ENCODE peak calls at places on chromosomes 3 and 15, in nine cellular contexts. Y, A, O, K, Z, R, Q, N and X are unnamed samples.

GRCh38 chr3:72625616-72626337 is 222.5 kb downstream of the SHQ1 start:
- DNase-seq in R (peak; percentile 24), Z (no peak), N (no peak), Y (no peak), K (peak; percentile 6), Q (peak; percentile 58), A (no peak), O (no peak), X (no peak)

GRCh38 chr3:4712109-4712508 is 219.0 kb downstream of the ITPR1 start:
- DNase-seq in Y (no peak), K (no peak), R (no peak), Q (peak; percentile 52), Z (no peak), N (no peak), O (no peak), A (no peak), X (peak; percentile 78)

GRCh38 chr3:116256843-116257485 is 188.3 kb downstream of the LSAMP start:
- DNase-seq in Z (no peak), R (peak; percentile 17), A (no peak), N (no peak), K (no peak), Q (peak; percentile 60), Y (no peak), O (peak; percentile 54), X (no peak)

GRCh38 chr3:36489679-36490420 is 109.5 kb downstream of the STAC start:
- DNase-seq in Q (no peak), N (no peak), K (no peak), O (no peak), R (no peak), A (no peak), Y (no peak), Z (no peak), X (no peak)

GRCh38 chr3:81419196-81419595 is 342.2 kb downstream of the GBE1 start:
- DNase-seq in Q (peak; percentile 66), K (peak; percentile 1), Z (no peak), Y (no peak), R (no peak), O (peak; percentile 71), N (no peak), A (peak; percentile 9), X (no peak)

GRCh38 chr3:113002676-113003075 is 11.9 kb downstream of the GTPBP8 start:
- DNase-seq in Q (no peak), A (no peak), K (no peak), R (no peak), O (no peak), Z (no peak), N (no peak), Y (no peak), X (no peak)

GRCh38 chr3:81485444-81485865 is 276.0 kb downstream of the GBE1 start:
- DNase-seq in A (no peak), Z (no peak), K (no peak), Y (no peak), R (peak; percentile 75), N (no peak), O (peak; percentile 82), Q (peak; percentile 92), X (peak; percentile 45)

GRCh38 chr3:113498221-113499005 is 16.5 kb downstream of the SPICE1 start:
- DNase-seq in N (no peak), Y (no peak), R (no peak), O (peak; percentile 74), K (no peak), A (no peak), Z (no peak), Q (peak; percentile 61), X (peak; percentile 24)

GRCh38 chr15:66588537-66588936 is 22.7 kb upstream of the LCTL start:
- DNase-seq in Z (no peak), Y (no peak), A (peak; percentile 61), N (no peak), K (peak; percentile 61), R (no peak), Q (no peak), O (no peak), X (no peak)

GRCh38 chr15:42136513-42136912 is 19.9 kb downstream of the PLA2G4F start:
- DNase-seq in Q (no peak), Z (no peak), R (no peak), A (no peak), O (no peak), Y (no peak), K (no peak), N (no peak), X (no peak)

GRCh38 chr15:40252438-40253178 is 13.7 kb downstream of the PAK6 start:
- DNase-seq in K (no peak), N (no peak), Y (peak; percentile 31), Q (no peak), A (no peak), O (peak; percentile 33), Z (peak; percentile 65), R (no peak), X (no peak)

GRCh38 chr3:13019243-13019701 is 54.0 kb downstream of the IQSEC1 start:
- DNase-seq in K (no peak), N (no peak), Z (peak; percentile 86), Y (peak; percentile 40), A (no peak), R (peak; percentile 55), Q (peak; percentile 84), O (peak; percentile 84), X (peak; percentile 75)

GRCh38 chr3:99114565-99115291 is 213.2 kb upstream of the DCBLD2 start:
- DNase-seq in A (peak; percentile 19), Q (peak; percentile 65), N (no peak), Z (no peak), R (peak; percentile 50), Y (no peak), K (peak; percentile 15), O (peak; percentile 59), X (no peak)

GRCh38 chr3:136161516-136161915 is 34.6 kb downstream of the MSL2 start:
- DNase-seq in N (no peak), A (no peak), O (no peak), K (no peak), Y (no peak), R (no peak), Z (no peak), Q (no peak), X (no peak)

GRCh38 chr15:62337934-62338333 is 172.8 kb upstream of the C2CD4B start:
- DNase-seq in K (no peak), N (no peak), Q (no peak), O (no peak), A (no peak), Y (no peak), R (no peak), Z (no peak), X (no peak)